ENCODE peak calls at places on chromosomes 4 and X, in six cellular contexts. One of them, this sample, is unnamed.

GRCh38 chr4:83139514-83140156 is 25.1 kb upstream of the PLAC8 start:
- DNase-seq in tibial nerve: no peak
- DNase-seq in MM.1S: no peak
- DNase-seq in naive thymus-derived CD4-positive, alpha-beta T cell: no peak
- DNase-seq in cardiac muscle cell: no peak
- DNase-seq in neural progenitor cell: no peak
- DNase-seq in this sample: no peak

GRCh38 chrX:48509245-48509590 is 426 bp downstream of the PORCN start:
- DNase-seq in tibial nerve: no peak
- DNase-seq in MM.1S: no peak
- DNase-seq in naive thymus-derived CD4-positive, alpha-beta T cell: peak; percentile 44
- DNase-seq in cardiac muscle cell: no peak
- DNase-seq in neural progenitor cell: peak; percentile 9
- DNase-seq in this sample: peak; percentile 5

GRCh38 chr4:150962245-150962644 is 52.8 kb downstream of the LRBA start:
- DNase-seq in tibial nerve: no peak
- DNase-seq in MM.1S: peak; percentile 74
- DNase-seq in naive thymus-derived CD4-positive, alpha-beta T cell: no peak
- DNase-seq in cardiac muscle cell: no peak
- DNase-seq in neural progenitor cell: no peak
- DNase-seq in this sample: no peak

GRCh38 chr4:148052448-148052847 is 320.6 kb downstream of the ARHGAP10 start:
- DNase-seq in tibial nerve: no peak
- DNase-seq in MM.1S: no peak
- DNase-seq in naive thymus-derived CD4-positive, alpha-beta T cell: peak; percentile 32
- DNase-seq in cardiac muscle cell: peak; percentile 37
- DNase-seq in neural progenitor cell: no peak
- DNase-seq in this sample: no peak

GRCh38 chr4:61374612-61374920 is 174.4 kb downstream of the ADGRL3 start:
- DNase-seq in tibial nerve: no peak
- DNase-seq in MM.1S: no peak
- DNase-seq in naive thymus-derived CD4-positive, alpha-beta T cell: no peak
- DNase-seq in cardiac muscle cell: peak; percentile 79
- DNase-seq in neural progenitor cell: peak; percentile 25
- DNase-seq in this sample: no peak

GRCh38 chr4:2637956-2638552 is 101.6 kb downstream of the FAM193A start:
- DNase-seq in tibial nerve: no peak
- DNase-seq in MM.1S: no peak
- DNase-seq in naive thymus-derived CD4-positive, alpha-beta T cell: no peak
- DNase-seq in cardiac muscle cell: no peak
- DNase-seq in neural progenitor cell: no peak
- DNase-seq in this sample: no peak

GRCh38 chrX:100410083-100410590 is at the start of gene PCDH19:
- DNase-seq in tibial nerve: peak; percentile 27
- DNase-seq in MM.1S: peak; percentile 74
- DNase-seq in naive thymus-derived CD4-positive, alpha-beta T cell: peak; percentile 14
- DNase-seq in cardiac muscle cell: peak; percentile 65
- DNase-seq in neural progenitor cell: peak; percentile 89
- DNase-seq in this sample: peak; percentile 2

GRCh38 chr4:138724530-138724929 is 291.1 kb upstream of the NOCT start:
- DNase-seq in tibial nerve: no peak
- DNase-seq in MM.1S: no peak
- DNase-seq in naive thymus-derived CD4-positive, alpha-beta T cell: no peak
- DNase-seq in cardiac muscle cell: no peak
- DNase-seq in neural progenitor cell: peak; percentile 67
- DNase-seq in this sample: no peak

GRCh38 chr4:88037447-88037846 is 30.0 kb downstream of the PKD2 start:
- DNase-seq in tibial nerve: no peak
- DNase-seq in MM.1S: no peak
- DNase-seq in naive thymus-derived CD4-positive, alpha-beta T cell: no peak
- DNase-seq in cardiac muscle cell: no peak
- DNase-seq in neural progenitor cell: no peak
- DNase-seq in this sample: no peak

DNA sequence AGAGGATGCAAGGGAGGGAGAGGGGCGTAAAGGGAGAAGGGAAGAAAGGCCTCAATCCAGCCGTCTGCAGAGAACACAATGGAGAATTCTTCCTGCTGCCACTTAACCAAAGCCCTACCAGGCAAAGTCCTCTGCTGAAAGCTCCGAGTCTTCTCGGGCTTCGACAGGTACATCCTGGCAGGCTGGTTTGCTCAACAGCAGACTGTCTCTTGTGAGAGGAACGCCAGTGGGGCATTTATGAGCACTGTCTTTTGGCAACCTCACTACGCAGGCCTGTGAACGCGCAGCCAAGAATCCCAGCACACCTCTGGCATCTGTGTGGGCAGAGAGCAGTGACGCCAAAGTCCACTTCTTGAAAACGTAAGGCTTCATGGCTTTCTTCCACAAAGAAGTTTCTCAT is 207.5 kb upstream of the FAM9B start:
- DNase-seq in tibial nerve: no peak
- DNase-seq in MM.1S: no peak
- DNase-seq in naive thymus-derived CD4-positive, alpha-beta T cell: no peak
- DNase-seq in cardiac muscle cell: no peak
- DNase-seq in neural progenitor cell: no peak
- DNase-seq in this sample: no peak
- H3K4me1 ChIP-seq in tibial nerve: no peaks in the 10 kb centered on the region
- H3K4me1 ChIP-seq in MM.1S: no peaks in the 10 kb centered on the region
- H3K4me1 ChIP-seq in naive thymus-derived CD4-positive, alpha-beta T cell: no peaks in the 10 kb centered on the region
- H3K4me1 ChIP-seq in cardiac muscle cell: no peaks in the 10 kb centered on the region
- H3K4me1 ChIP-seq in neural progenitor cell: no peaks in the 10 kb centered on the region
- H3K4me1 ChIP-seq in this sample: no peaks in the 10 kb centered on the region

DNA sequence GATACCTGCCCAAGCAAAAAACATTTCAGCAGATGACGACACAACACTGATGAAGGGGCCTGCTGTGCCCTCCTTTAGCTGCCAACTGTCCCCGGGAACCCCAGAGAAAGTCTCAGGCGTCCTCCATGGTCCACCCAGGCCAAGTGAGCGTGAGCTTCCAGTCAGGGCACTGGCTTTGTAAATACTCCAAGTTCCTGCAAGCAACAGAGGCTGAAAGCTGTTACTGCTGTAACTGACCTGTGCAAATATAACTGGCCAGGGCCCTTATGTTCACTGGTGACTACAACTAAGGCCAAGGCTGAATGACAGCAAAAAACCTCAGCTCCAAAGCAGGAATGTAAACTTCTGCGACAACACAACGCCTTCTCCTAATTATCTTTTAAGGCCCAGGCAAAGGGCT is 8.2 kb downstream of the WDR1 start:
- DNase-seq in tibial nerve: no peak
- DNase-seq in MM.1S: no peak
- DNase-seq in naive thymus-derived CD4-positive, alpha-beta T cell: no peak
- DNase-seq in cardiac muscle cell: no peak
- DNase-seq in neural progenitor cell: no peak
- DNase-seq in this sample: no peak
- H3K4me1 ChIP-seq in tibial nerve: peaks cover 88% of the 10 kb centered on the region
- H3K4me1 ChIP-seq in MM.1S: peaks cover 57% of the 10 kb centered on the region
- H3K4me1 ChIP-seq in naive thymus-derived CD4-positive, alpha-beta T cell: peaks cover 94% of the 10 kb centered on the region
- H3K4me1 ChIP-seq in cardiac muscle cell: peaks cover 61% of the 10 kb centered on the region
- H3K4me1 ChIP-seq in neural progenitor cell: peaks cover 25% of the 10 kb centered on the region
- H3K4me1 ChIP-seq in this sample: peaks cover 89% of the 10 kb centered on the region

GRCh38 chr4:54228563-54229501 is at the start of gene PDGFRA:
- DNase-seq in tibial nerve: peak; percentile 85
- DNase-seq in MM.1S: no peak
- DNase-seq in naive thymus-derived CD4-positive, alpha-beta T cell: no peak
- DNase-seq in cardiac muscle cell: peak; percentile 99
- DNase-seq in neural progenitor cell: peak; percentile 45
- DNase-seq in this sample: no peak

GRCh38 chr4:54229631-54230478 is 762 bp downstream of the PDGFRA start:
- DNase-seq in tibial nerve: no peak
- DNase-seq in MM.1S: no peak
- DNase-seq in naive thymus-derived CD4-positive, alpha-beta T cell: no peak
- DNase-seq in cardiac muscle cell: peak; percentile 59
- DNase-seq in neural progenitor cell: peak; percentile 61
- DNase-seq in this sample: no peak

GRCh38 chr4:54231419-54232150 is 2.5 kb downstream of the PDGFRA start:
- DNase-seq in tibial nerve: peak; percentile 63
- DNase-seq in MM.1S: no peak
- DNase-seq in naive thymus-derived CD4-positive, alpha-beta T cell: no peak
- DNase-seq in cardiac muscle cell: peak; percentile 78
- DNase-seq in neural progenitor cell: peak; percentile 58
- DNase-seq in this sample: no peak

GRCh38 chr4:54232151-54232688 is 3.1 kb downstream of the PDGFRA start:
- DNase-seq in tibial nerve: no peak
- DNase-seq in MM.1S: no peak
- DNase-seq in naive thymus-derived CD4-positive, alpha-beta T cell: no peak
- DNase-seq in cardiac muscle cell: peak; percentile 21
- DNase-seq in neural progenitor cell: peak; percentile 25
- DNase-seq in this sample: no peak

GRCh38 chr4:54230479-54231418 is 1.7 kb downstream of the PDGFRA start:
- DNase-seq in tibial nerve: peak; percentile 53
- DNase-seq in MM.1S: no peak
- DNase-seq in naive thymus-derived CD4-positive, alpha-beta T cell: no peak
- DNase-seq in cardiac muscle cell: peak; percentile 85
- DNase-seq in neural progenitor cell: peak; percentile 49
- DNase-seq in this sample: no peak
- H3K4me1 ChIP-seq in tibial nerve: peaks cover 27% of the 10 kb centered on the region
- H3K4me1 ChIP-seq in MM.1S: peaks cover 3% of the 10 kb centered on the region
- H3K4me1 ChIP-seq in naive thymus-derived CD4-positive, alpha-beta T cell: peaks cover 28% of the 10 kb centered on the region
- H3K4me1 ChIP-seq in cardiac muscle cell: peaks cover 9% of the 10 kb centered on the region
- H3K4me1 ChIP-seq in neural progenitor cell: peaks cover 22% of the 10 kb centered on the region
- H3K4me1 ChIP-seq in this sample: peaks cover 37% of the 10 kb centered on the region

GRCh38 chrX:23902419-23902818 is 5.3 kb downstream of the APOO start:
- DNase-seq in tibial nerve: no peak
- DNase-seq in MM.1S: peak; percentile 14
- DNase-seq in naive thymus-derived CD4-positive, alpha-beta T cell: no peak
- DNase-seq in cardiac muscle cell: peak; percentile 75
- DNase-seq in neural progenitor cell: peak; percentile 69
- DNase-seq in this sample: no peak
- H3K4me1 ChIP-seq in tibial nerve: peaks cover 9% of the 10 kb centered on the region
- H3K4me1 ChIP-seq in MM.1S: peaks cover 17% of the 10 kb centered on the region
- H3K4me1 ChIP-seq in naive thymus-derived CD4-positive, alpha-beta T cell: no peaks in the 10 kb centered on the region
- H3K4me1 ChIP-seq in cardiac muscle cell: peaks cover 37% of the 10 kb centered on the region
- H3K4me1 ChIP-seq in neural progenitor cell: peaks cover 25% of the 10 kb centered on the region
- H3K4me1 ChIP-seq in this sample: peaks cover 3% of the 10 kb centered on the region

GRCh38 chr4:19512086-19512485 is 739.6 kb upstream of the SLIT2 start:
- DNase-seq in tibial nerve: no peak
- DNase-seq in MM.1S: no peak
- DNase-seq in naive thymus-derived CD4-positive, alpha-beta T cell: no peak
- DNase-seq in cardiac muscle cell: no peak
- DNase-seq in neural progenitor cell: no peak
- DNase-seq in this sample: no peak
- H3K4me1 ChIP-seq in tibial nerve: no peaks in the 10 kb centered on the region
- H3K4me1 ChIP-seq in MM.1S: no peaks in the 10 kb centered on the region
- H3K4me1 ChIP-seq in naive thymus-derived CD4-positive, alpha-beta T cell: no peaks in the 10 kb centered on the region
- H3K4me1 ChIP-seq in cardiac muscle cell: no peaks in the 10 kb centered on the region
- H3K4me1 ChIP-seq in neural progenitor cell: no peaks in the 10 kb centered on the region
- H3K4me1 ChIP-seq in this sample: no peaks in the 10 kb centered on the region

GRCh38 chr4:85737254-85737653 is 262.3 kb downstream of the ARHGAP24 start:
- DNase-seq in tibial nerve: no peak
- DNase-seq in MM.1S: no peak
- DNase-seq in naive thymus-derived CD4-positive, alpha-beta T cell: no peak
- DNase-seq in cardiac muscle cell: no peak
- DNase-seq in neural progenitor cell: no peak
- DNase-seq in this sample: no peak
- H3K4me1 ChIP-seq in tibial nerve: peaks cover 41% of the 10 kb centered on the region
- H3K4me1 ChIP-seq in MM.1S: no peaks in the 10 kb centered on the region
- H3K4me1 ChIP-seq in naive thymus-derived CD4-positive, alpha-beta T cell: no peaks in the 10 kb centered on the region
- H3K4me1 ChIP-seq in cardiac muscle cell: no peaks in the 10 kb centered on the region
- H3K4me1 ChIP-seq in neural progenitor cell: no peaks in the 10 kb centered on the region
- H3K4me1 ChIP-seq in this sample: no peaks in the 10 kb centered on the region

This sample was measured in effector memory CD4-positive, alpha-beta T cell.